ENCODE peak calls at places on chromosomes 11 and 22, in seven cellular contexts. O is neural progenitor cell, V is PC-3, M is HCT116, J is GM23248, A is MM.1S, K is hepatocyte. E is an unnamed sample.

GRCh38 chr11:108009497-108010360 is 1.0 kb downstream of the CUL5 start:
- DNase-seq in O (peak), V (peak), M (no peak), J (peak), A (no peak), K (peak), E (peak)

GRCh38 chr11:121611242-121611641 is 158.5 kb upstream of the SORL1-AS1 start:
- DNase-seq in O (no peak), V (no peak), M (no peak), J (no peak), A (no peak), K (no peak), E (no peak)

GRCh38 chr11:4187055-4187988 is 92.7 kb downstream of the RRM1 start:
- DNase-seq in O (peak), V (peak), M (peak), J (peak), A (peak), K (peak), E (peak)

GRCh38 chr22:28894320-28894719 is 10.9 kb downstream of the ZNRF3 start:
- DNase-seq in O (no peak), V (peak), M (no peak), J (no peak), A (no peak), K (no peak), E (no peak)

GRCh38 chr22:36988075-36988474 is 31.2 kb downstream of the TST start:
- DNase-seq in O (no peak), V (no peak), M (no peak), J (no peak), A (no peak), K (no peak), E (no peak)

GRCh38 chr11:4514196-4514595 is 30.8 kb upstream of the OR52M1 start:
- DNase-seq in O (no peak), V (no peak), M (no peak), J (no peak), A (no peak), K (no peak), E (no peak)

GRCh38 chr11:72221386-72221785 is 3.2 kb upstream of the INPPL1 start:
- DNase-seq in O (no peak), V (no peak), M (no peak), J (no peak), A (no peak), K (no peak), E (no peak)

GRCh38 chr11:67504023-67504949 is 877 bp downstream of the PITPNM1 start:
- DNase-seq in O (peak), V (peak), M (no peak), J (peak), A (no peak), K (peak), E (peak)

GRCh38 chr11:59557940-59558643 is 46.8 kb downstream of the OR4D9 start:
- DNase-seq in O (peak), V (no peak), M (no peak), J (no peak), A (no peak), K (no peak), E (peak)

GRCh38 chr22:37186228-37186996 is 1.6 kb downstream of the C1QTNF6 start:
- DNase-seq in O (peak), V (peak), M (peak), J (peak), A (peak), K (no peak), E (peak)

GRCh38 chr11:113627297-113627696 is 78.8 kb downstream of the TMPRSS5 start:
- DNase-seq in O (no peak), V (no peak), M (no peak), J (no peak), A (no peak), K (no peak), E (no peak)

GRCh38 chr11:70744396-70745185 is 346.3 kb downstream of the CTTN start:
- DNase-seq in O (no peak), V (no peak), M (no peak), J (no peak), A (no peak), K (no peak), E (no peak)

GRCh38 chr22:32804036-32804435 is 2.5 kb downstream of the TIMP3 start:
- DNase-seq in O (no peak), V (no peak), M (no peak), J (peak), A (no peak), K (no peak), E (no peak)

GRCh38 chr11:64924910-64925284 is 408 bp downstream of the PPP2R5B start:
- DNase-seq in O (peak), V (no peak), M (no peak), J (peak), A (no peak), K (peak), E (peak)

GRCh38 chr11:131917634-131918384 is 547.4 kb downstream of the NTM start:
- DNase-seq in O (no peak), V (no peak), M (no peak), J (no peak), A (no peak), K (no peak), E (peak)

GRCh38 chr11:25225078-25225477 is 728.2 kb downstream of the LUZP2 start:
- DNase-seq in O (no peak), V (no peak), M (no peak), J (no peak), A (no peak), K (no peak), E (no peak)

GRCh38 chr11:2314525-2315394 is 12.9 kb downstream of the TSPAN32 start:
- DNase-seq in O (no peak), V (no peak), M (no peak), J (peak), A (no peak), K (peak), E (no peak)

GRCh38 chr22:41504397-41504796 is 35.5 kb downstream of the ACO2 start:
- DNase-seq in O (no peak), V (no peak), M (no peak), J (peak), A (no peak), K (no peak), E (no peak)

GRCh38 chr22:40071720-40072119 is 77.0 kb downstream of the FAM83F start:
- DNase-seq in O (no peak), V (no peak), M (no peak), J (no peak), A (no peak), K (no peak), E (no peak)

GRCh38 chr11:119774180-119774763 is 45.3 kb upstream of the NECTIN1 start:
- DNase-seq in O (peak), V (peak), M (no peak), J (peak), A (peak), K (peak), E (peak)

GRCh38 chr11:14413307-14414072 is 54.5 kb upstream of the RRAS2 start:
- DNase-seq in O (peak), V (peak), M (no peak), J (peak), A (no peak), K (no peak), E (peak)

GRCh38 chr11:119509969-119510401 is 87.0 kb upstream of the THY1 start:
- DNase-seq in O (no peak), V (peak), M (no peak), J (peak), A (peak), K (peak), E (no peak)

GRCh38 chr11:45924036-45924915 is 1.8 kb downstream of the LARGE2 start:
- DNase-seq in O (peak), V (no peak), M (no peak), J (no peak), A (no peak), K (no peak), E (no peak)

GRCh38 chr11:45921561-45922424 is 663 bp upstream of the LARGE2 start:
- DNase-seq in O (peak), V (peak), M (no peak), J (no peak), A (peak), K (peak), E (peak)

GRCh38 chr11:45924927-45925326 is 2.5 kb downstream of the LARGE2 start:
- DNase-seq in O (peak), V (no peak), M (no peak), J (no peak), A (no peak), K (no peak), E (no peak)

GRCh38 chr11:45920531-45921477 is 1.7 kb upstream of the LARGE2 start:
- DNase-seq in O (peak), V (no peak), M (no peak), J (no peak), A (no peak), K (no peak), E (no peak)

GRCh38 chr11:45922425-45923082 is at the start of gene LARGE2:
- DNase-seq in O (peak), V (peak), M (no peak), J (no peak), A (peak), K (peak), E (peak)
- TF ChIP-seq EZH2 in O (no peak), V (no peak), M (no peak), J (no peak), A (no peak), K (peak), E (no peak)

GRCh38 chr22:44661659-44662569 is 40.1 kb upstream of the PRR5 start:
- DNase-seq in O (no peak), V (no peak), M (no peak), J (no peak), A (no peak), K (no peak), E (no peak)

GRCh38 chr22:44661070-44661469 is 40.9 kb upstream of the PRR5 start:
- DNase-seq in O (peak), V (no peak), M (no peak), J (peak), A (no peak), K (peak), E (peak)

GRCh38 chr22:44659140-44659539 is 42.9 kb upstream of the PRR5 start:
- DNase-seq in O (no peak), V (no peak), M (no peak), J (peak), A (no peak), K (peak), E (no peak)

GRCh38 chr22:44660051-44660830 is 41.8 kb upstream of the PRR5 start:
- DNase-seq in O (no peak), V (no peak), M (no peak), J (no peak), A (no peak), K (no peak), E (no peak)

GRCh38 chr22:44658371-44658953 is 43.5 kb upstream of the PRR5 start:
- DNase-seq in O (peak), V (no peak), M (no peak), J (peak), A (no peak), K (peak), E (no peak)
- TF ChIP-seq EZH2phosphoT487 in O (no peak), V (no peak), M (no peak), J (no peak), A (no peak), K (no peak), E (no peak)

GRCh38 chr22:48939441-48940265 is 888.0 kb downstream of the BRD1 start:
- DNase-seq in O (no peak), V (no peak), M (no peak), J (no peak), A (no peak), K (no peak), E (no peak)
- TF ChIP-seq EZH2 in O (no peak), V (no peak), M (no peak), J (no peak), A (no peak), K (no peak), E (no peak)

DNA sequence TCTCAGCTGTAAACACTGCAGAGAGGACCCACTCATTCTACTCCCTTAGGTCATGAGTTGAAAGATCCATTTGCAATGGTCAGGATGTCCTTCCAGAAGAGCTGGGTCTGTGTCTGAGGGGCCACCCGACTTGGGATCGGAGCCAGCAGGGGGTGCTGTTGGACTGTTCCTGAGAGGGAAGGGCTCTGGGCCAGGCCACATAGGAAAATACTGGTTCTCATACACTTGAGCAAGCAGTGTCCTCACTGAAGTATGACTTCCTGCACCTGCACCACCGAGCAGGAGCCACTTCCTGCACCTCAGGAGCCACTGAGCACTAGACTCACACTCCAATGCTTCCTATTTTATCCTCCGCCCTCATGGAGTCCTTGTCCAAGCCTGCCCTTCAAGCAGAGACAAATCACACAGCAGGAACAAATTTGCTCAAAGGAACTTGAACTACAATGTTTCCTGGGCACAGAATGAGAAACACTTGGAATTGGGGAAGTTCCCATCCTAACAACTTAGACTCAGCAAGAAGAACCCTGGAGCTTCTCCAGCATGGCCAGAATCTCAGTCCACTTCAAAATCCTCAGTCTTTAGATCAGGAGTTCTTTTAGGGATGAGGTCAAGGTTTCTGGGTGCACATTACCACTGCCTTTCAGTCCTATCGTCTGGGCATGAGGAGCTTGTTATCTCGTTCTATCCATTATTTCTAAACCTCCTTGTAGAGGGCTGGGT is 36.6 kb upstream of the VPREB1 start:
- DNase-seq in O (peak), V (peak), M (peak), J (peak), A (peak), K (peak), E (peak)
- TF ChIP-seq EZH2phosphoT487 in O (no peak), V (no peak), M (no peak), J (no peak), A (no peak), K (no peak), E (no peak)

GRCh38 chr11:66367561-66368312 is 3.8 kb downstream of the SLC29A2 start:
- DNase-seq in O (no peak), V (no peak), M (no peak), J (no peak), A (no peak), K (peak), E (no peak)

GRCh38 chr11:66369073-66369894 is 2.3 kb downstream of the SLC29A2 start:
- DNase-seq in O (no peak), V (no peak), M (no peak), J (no peak), A (no peak), K (peak), E (no peak)

GRCh38 chr11:66368484-66368883 is 3.1 kb downstream of the SLC29A2 start:
- DNase-seq in O (no peak), V (no peak), M (no peak), J (no peak), A (no peak), K (peak), E (no peak)

GRCh38 chr11:66373261-66373660 is 1.7 kb upstream of the SLC29A2 start:
- DNase-seq in O (peak), V (no peak), M (no peak), J (no peak), A (no peak), K (no peak), E (no peak)

DNA sequence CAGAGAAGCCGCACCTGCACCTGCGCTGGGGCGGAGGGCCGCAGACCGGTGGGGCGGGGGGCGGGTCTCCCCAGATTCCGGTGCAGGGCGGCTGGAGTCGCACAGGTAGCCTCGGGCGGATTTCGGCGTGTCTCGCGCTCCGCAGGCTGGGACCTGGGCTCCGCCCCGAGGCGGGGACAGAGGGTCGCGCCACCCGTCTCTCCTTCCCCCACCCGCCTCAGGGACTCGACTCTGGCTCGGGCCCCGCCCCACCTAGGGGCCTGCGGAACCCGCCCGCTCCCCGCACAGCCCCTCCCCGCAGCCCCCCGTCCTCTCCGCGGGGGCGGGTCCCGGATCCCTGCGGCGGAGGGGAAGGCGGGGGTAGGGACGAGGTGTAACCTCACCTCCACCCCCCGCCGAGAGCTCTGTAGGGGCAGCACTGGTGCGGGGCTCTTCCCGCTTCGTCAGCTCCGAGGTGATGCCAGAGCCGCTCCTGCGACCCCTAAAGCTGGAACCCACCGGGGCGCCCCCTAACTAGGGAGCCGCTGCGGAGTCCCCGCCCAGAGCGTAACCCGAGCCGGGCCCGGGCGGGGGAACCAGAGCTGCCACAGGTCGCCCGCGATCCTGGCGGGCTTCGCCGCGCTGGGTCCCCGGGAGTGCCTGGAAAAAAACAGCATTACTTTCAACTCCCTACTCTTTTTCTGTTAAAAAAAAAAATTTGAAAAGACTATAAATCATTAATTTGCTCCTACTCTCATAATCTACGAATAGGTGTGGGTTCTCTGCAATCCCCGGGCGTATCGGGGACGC is at the start of gene SLC29A2:
- DNase-seq in O (peak), V (peak), M (peak), J (peak), A (no peak), K (peak), E (peak)
- TF ChIP-seq EZH2 in O (peak), V (no peak), M (no peak), J (no peak), A (no peak), K (no peak), E (no peak)

DNA sequence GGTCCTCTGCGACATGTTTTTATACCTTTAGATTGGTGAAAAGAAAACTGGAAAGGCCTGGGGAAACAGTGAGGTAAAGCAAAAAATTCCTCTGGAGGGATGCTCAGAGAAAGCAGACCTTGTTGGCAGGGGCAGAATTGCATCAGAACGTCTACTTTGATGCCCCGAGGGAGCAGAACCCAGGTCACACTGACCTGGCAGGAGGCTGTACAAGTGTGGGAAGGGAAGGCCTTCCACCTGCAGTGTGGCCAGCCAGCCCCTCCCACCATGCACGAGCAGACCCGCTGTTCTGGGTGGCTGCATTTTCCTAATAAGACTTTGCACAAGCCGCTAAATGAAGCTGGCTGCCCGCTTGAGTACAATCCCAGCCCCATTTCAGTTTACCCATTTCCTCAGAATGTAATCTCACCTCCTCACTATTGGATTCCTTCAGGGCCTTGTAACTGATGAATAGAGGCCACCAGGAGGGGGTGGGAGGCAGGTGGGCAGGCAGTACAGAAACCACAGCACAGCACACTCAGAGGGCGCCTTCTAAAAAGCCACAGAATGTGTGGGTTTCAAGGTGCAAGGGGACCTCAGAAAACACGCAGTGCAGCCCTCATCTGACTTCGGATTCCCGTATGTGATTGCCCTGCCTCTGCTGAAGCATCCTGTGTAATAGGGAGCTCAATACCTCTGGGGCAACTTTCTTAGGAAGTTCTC is 316.6 kb downstream of the OPCML start:
- DNase-seq in O (peak), V (no peak), M (no peak), J (no peak), A (no peak), K (no peak), E (peak)
- TF ChIP-seq EZH2phosphoT487 in O (no peak), V (no peak), M (no peak), J (no peak), A (no peak), K (no peak), E (no peak)

DNA sequence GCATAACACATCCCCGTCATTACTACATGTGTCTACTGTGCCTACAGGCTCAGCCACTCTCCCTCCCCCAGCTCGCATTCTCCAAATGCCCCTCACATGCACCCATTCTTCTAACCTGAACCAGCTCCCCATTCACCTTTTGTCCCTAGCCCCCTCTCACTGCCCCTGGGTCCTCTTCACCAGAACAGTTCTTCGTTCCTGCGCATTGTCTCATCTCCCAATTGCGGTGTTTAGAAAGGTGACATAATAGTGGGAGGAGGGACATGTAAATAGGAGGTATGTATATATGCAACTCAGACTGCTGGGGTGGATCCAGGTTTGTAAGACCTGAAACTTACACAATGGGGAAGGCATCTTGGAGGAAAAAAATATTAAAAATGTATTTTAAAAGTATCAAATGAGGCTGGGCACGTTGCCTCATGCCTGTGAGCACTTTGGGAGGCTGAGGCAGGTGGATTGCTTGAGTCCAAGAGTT is 4.7 kb upstream of the VSIG2 start:
- DNase-seq in O (no peak), V (no peak), M (no peak), J (no peak), A (no peak), K (no peak), E (peak)
- TF ChIP-seq EZH2 in O (no peak), V (no peak), M (no peak), J (no peak), A (no peak), K (no peak), E (peak)

GRCh38 chr11:117703209-117703608 is 93.8 kb downstream of the DSCAML1 start:
- DNase-seq in O (peak), V (no peak), M (no peak), J (no peak), A (no peak), K (no peak), E (no peak)
- TF ChIP-seq EZH2phosphoT487 in O (no peak), V (no peak), M (no peak), J (no peak), A (no peak), K (no peak), E (no peak)

DNA sequence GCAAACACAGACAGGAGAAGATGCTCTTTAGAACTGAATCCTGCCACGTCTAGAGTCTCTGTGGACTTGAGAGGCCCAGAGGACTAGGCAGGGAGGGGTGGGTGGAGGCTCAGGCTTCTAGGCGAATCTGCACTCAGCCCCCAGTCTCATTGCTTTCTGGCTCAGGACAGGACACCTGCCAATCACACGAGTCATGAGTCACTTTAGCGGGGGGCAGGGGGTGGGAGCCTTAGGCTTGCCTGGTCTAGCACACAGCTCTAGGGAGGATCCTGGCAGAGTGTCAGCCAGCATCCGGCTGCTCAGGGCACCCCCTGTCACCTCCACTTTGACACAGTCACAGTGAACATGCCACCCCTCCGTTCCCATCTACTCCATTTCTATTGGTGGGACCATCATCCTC is 167.7 kb downstream of the CEP164 start:
- DNase-seq in O (no peak), V (no peak), M (no peak), J (no peak), A (no peak), K (no peak), E (no peak)
- TF ChIP-seq EZH2 in O (no peak), V (no peak), M (no peak), J (no peak), A (no peak), K (no peak), E (no peak)